ENCODE peak calls at places on chromosomes 7 and 10, in ten cellular contexts. H is esophagus squamous epithelium; Y is GM23338; N is dorsolateral prefrontal cortex; D is CD8-positive, alpha-beta T cell; L is bronchial epithelial cell; F is natural killer cell; O is GM12865; V is NB4; B is HL-60. P is an unnamed sample.

GRCh38 chr7:48299580-48300169 is 128.4 kb downstream of the ABCA13 start:
- DNase-seq in H (no peak), Y (peak), N (peak), D (no peak), L (peak), F (no peak), O (peak), V (peak), B (peak), P (peak)

GRCh38 chr7:101586078-101586941 is 42.8 kb downstream of the MYL10 start:
- DNase-seq in H (no peak), Y (peak), N (no peak), D (peak), L (no peak), F (no peak), O (no peak), V (no peak), B (no peak), P (no peak)

GRCh38 chr10:48446785-48447184 is 140.3 kb downstream of the MAPK8 start:
- DNase-seq in H (no peak), Y (no peak), N (no peak), D (peak), L (no peak), F (peak), O (no peak), V (peak), B (no peak), P (no peak)

GRCh38 chr10:1963341-1963740 is 226.0 kb upstream of the ADARB2 start:
- DNase-seq in H (no peak), Y (no peak), N (no peak), D (no peak), L (no peak), F (no peak), O (no peak), V (no peak), B (no peak), P (no peak)

GRCh38 chr7:5528815-5529442 is 105.3 kb upstream of the TNRC18 start:
- DNase-seq in H (no peak), Y (no peak), N (no peak), D (no peak), L (no peak), F (peak), O (no peak), V (peak), B (no peak), P (no peak)

GRCh38 chr10:79161557-79161956 is 92.8 kb downstream of the ZMIZ1 start:
- DNase-seq in H (no peak), Y (no peak), N (no peak), D (no peak), L (no peak), F (no peak), O (no peak), V (no peak), B (no peak), P (no peak)

GRCh38 chr7:64890761-64891666 is 12.1 kb upstream of the ZNF273 start:
- DNase-seq in H (no peak), Y (no peak), N (no peak), D (no peak), L (peak), F (no peak), O (no peak), V (no peak), B (no peak), P (no peak)

GRCh38 chr10:61899997-61900828 is 1.3 kb upstream of the ARID5B start:
- DNase-seq in H (peak), Y (peak), N (peak), D (peak), L (peak), F (peak), O (peak), V (peak), B (peak), P (peak)

GRCh38 chr7:1559626-1560590 is 3.9 kb upstream of the TMEM184A start:
- DNase-seq in H (no peak), Y (no peak), N (no peak), D (no peak), L (peak), F (no peak), O (no peak), V (no peak), B (no peak), P (no peak)

GRCh38 chr10:100374137-100374655 is 27.2 kb downstream of the SCD start:
- DNase-seq in H (no peak), Y (peak), N (no peak), D (no peak), L (no peak), F (no peak), O (peak), V (no peak), B (peak), P (no peak)

GRCh38 chr10:118870467-118871243 is 115.9 kb upstream of the CACUL1 start:
- DNase-seq in H (no peak), Y (peak), N (no peak), D (no peak), L (peak), F (no peak), O (no peak), V (peak), B (peak), P (no peak)

GRCh38 chr7:46559194-46559576 is 638.1 kb upstream of the IGFBP3 start:
- DNase-seq in H (no peak), Y (no peak), N (no peak), D (no peak), L (peak), F (no peak), O (no peak), V (no peak), B (no peak), P (no peak)

GRCh38 chr7:155951554-155952158 is 139.4 kb upstream of the SHH start:
- DNase-seq in H (no peak), Y (no peak), N (no peak), D (no peak), L (peak), F (no peak), O (no peak), V (peak), B (no peak), P (no peak)

GRCh38 chr7:11650504-11650903 is 181.5 kb downstream of the THSD7A start:
- DNase-seq in H (no peak), Y (no peak), N (no peak), D (no peak), L (no peak), F (no peak), O (peak), V (no peak), B (no peak), P (no peak)

GRCh38 chr10:97498841-97499560 is at the start of gene UBTD1:
- DNase-seq in H (no peak), Y (peak), N (peak), D (no peak), L (peak), F (no peak), O (peak), V (peak), B (no peak), P (no peak)

GRCh38 chr7:18555968-18556367 is 60.4 kb downstream of the HDAC9 start:
- DNase-seq in H (no peak), Y (no peak), N (no peak), D (no peak), L (peak), F (no peak), O (no peak), V (no peak), B (no peak), P (no peak)

GRCh38 chr10:109932391-109932790 is 9.1 kb upstream of the XPNPEP1 start:
- DNase-seq in H (no peak), Y (no peak), N (no peak), D (no peak), L (peak), F (no peak), O (no peak), V (no peak), B (no peak), P (no peak)

GRCh38 chr10:125118701-125119100 is 41.7 kb downstream of the CTBP2 start:
- DNase-seq in H (no peak), Y (no peak), N (no peak), D (no peak), L (no peak), F (no peak), O (no peak), V (no peak), B (no peak), P (no peak)

GRCh38 chr10:112672706-112673105 is 225.7 kb downstream of the VTI1A start:
- DNase-seq in H (no peak), Y (no peak), N (no peak), D (no peak), L (no peak), F (no peak), O (no peak), V (no peak), B (no peak), P (no peak)

GRCh38 chr7:7177044-7177517 is 5.3 kb upstream of the C1GALT1 start:
- DNase-seq in H (no peak), Y (peak), N (no peak), D (no peak), L (peak), F (no peak), O (no peak), V (no peak), B (no peak), P (no peak)

GRCh38 chr7:96417784-96418183 is 95.9 kb upstream of the SLC25A13 start:
- DNase-seq in H (no peak), Y (no peak), N (no peak), D (no peak), L (no peak), F (no peak), O (no peak), V (no peak), B (no peak), P (no peak)

GRCh38 chr10:60870803-60871202 is 73.2 kb downstream of the RHOBTB1 start:
- DNase-seq in H (no peak), Y (no peak), N (no peak), D (no peak), L (no peak), F (no peak), O (no peak), V (peak), B (no peak), P (no peak)

GRCh38 chr10:112176543-112176942 is 7.0 kb downstream of the GPAM start:
- DNase-seq in H (no peak), Y (no peak), N (no peak), D (no peak), L (no peak), F (no peak), O (no peak), V (no peak), B (no peak), P (no peak)

GRCh38 chr10:72886596-72887522 is 6.7 kb upstream of the OIT3 start:
- DNase-seq in H (no peak), Y (peak), N (no peak), D (no peak), L (peak), F (no peak), O (no peak), V (no peak), B (peak), P (no peak)

GRCh38 chr10:80165173-80165572 is 32.6 kb downstream of the PLAC9 start:
- DNase-seq in H (no peak), Y (no peak), N (no peak), D (no peak), L (peak), F (no peak), O (no peak), V (no peak), B (no peak), P (no peak)

GRCh38 chr7:9302436-9302835 is 869.0 kb downstream of the NXPH1 start:
- DNase-seq in H (no peak), Y (no peak), N (no peak), D (no peak), L (no peak), F (no peak), O (no peak), V (no peak), B (no peak), P (no peak)

GRCh38 chr7:22278660-22279059 is 78.3 kb downstream of the RAPGEF5 start:
- DNase-seq in H (no peak), Y (no peak), N (no peak), D (no peak), L (peak), F (no peak), O (no peak), V (no peak), B (no peak), P (no peak)

GRCh38 chr7:41292457-41292856 is 410.4 kb downstream of the INHBA start:
- DNase-seq in H (no peak), Y (no peak), N (no peak), D (no peak), L (peak), F (no peak), O (no peak), V (no peak), B (no peak), P (no peak)

GRCh38 chr7:149166142-149166541 is 18.9 kb downstream of the ZNF398 start:
- DNase-seq in H (no peak), Y (no peak), N (no peak), D (no peak), L (no peak), F (no peak), O (no peak), V (no peak), B (no peak), P (no peak)

GRCh38 chr7:80552304-80552703 is 40.4 kb upstream of the GNAT3 start:
- DNase-seq in H (no peak), Y (no peak), N (no peak), D (no peak), L (peak), F (no peak), O (no peak), V (no peak), B (no peak), P (no peak)

GRCh38 chr10:132443998-132444876 is 47.2 kb downstream of the PWWP2B start:
- DNase-seq in H (no peak), Y (peak), N (no peak), D (no peak), L (no peak), F (no peak), O (no peak), V (peak), B (peak), P (no peak)

GRCh38 chr10:68869623-68870022 is 31.5 kb upstream of the DDX50 start:
- DNase-seq in H (no peak), Y (no peak), N (no peak), D (no peak), L (no peak), F (no peak), O (no peak), V (no peak), B (no peak), P (no peak)

GRCh38 chr10:30092151-30092790 is 32.9 kb upstream of the JCAD start:
- DNase-seq in H (no peak), Y (no peak), N (no peak), D (no peak), L (peak), F (no peak), O (no peak), V (peak), B (no peak), P (no peak)

GRCh38 chr10:30095811-30096422 is 36.5 kb upstream of the JCAD start:
- DNase-seq in H (no peak), Y (no peak), N (no peak), D (no peak), L (no peak), F (no peak), O (no peak), V (no peak), B (no peak), P (no peak)

GRCh38 chr10:30094601-30095000 is 35.2 kb upstream of the JCAD start:
- DNase-seq in H (no peak), Y (no peak), N (no peak), D (no peak), L (no peak), F (no peak), O (no peak), V (no peak), B (no peak), P (no peak)

GRCh38 chr10:30091136-30091535 is 31.8 kb upstream of the JCAD start:
- DNase-seq in H (no peak), Y (no peak), N (no peak), D (no peak), L (no peak), F (no peak), O (no peak), V (no peak), B (no peak), P (no peak)

DNA sequence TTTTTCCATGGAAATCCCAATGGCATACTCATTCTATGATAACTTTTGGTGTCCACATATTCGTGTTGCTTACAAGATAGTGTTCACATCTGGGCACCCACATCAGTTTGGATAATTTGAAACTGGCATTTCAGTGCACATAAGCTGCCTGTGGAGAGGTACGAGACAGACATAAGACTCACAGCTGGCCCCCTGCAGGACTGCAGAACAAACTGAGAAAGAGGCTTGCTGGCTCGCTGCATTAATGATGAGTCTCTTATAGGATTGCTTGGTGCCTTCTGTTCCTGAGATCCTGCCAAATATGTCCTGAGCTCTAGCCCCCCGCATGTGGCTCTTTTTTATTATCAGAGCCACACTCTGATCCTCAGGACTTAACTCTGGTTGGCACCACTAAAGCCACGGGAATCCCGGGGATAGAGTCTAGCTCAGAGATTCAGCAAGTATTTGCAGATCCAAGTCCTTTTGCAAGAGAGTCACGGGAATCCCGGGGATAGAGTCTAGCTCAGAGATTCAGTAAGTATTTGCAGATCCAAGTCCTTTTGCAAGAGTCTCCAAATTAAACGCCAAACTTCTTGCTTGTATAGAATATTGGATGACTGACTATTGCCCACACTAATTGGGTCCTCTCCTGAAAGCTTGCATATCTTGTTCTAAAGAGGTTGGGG is 34.0 kb upstream of the JCAD start:
- DNase-seq in H (no peak), Y (no peak), N (no peak), D (no peak), L (no peak), F (no peak), O (no peak), V (no peak), B (no peak), P (no peak)
- TF ChIP-seq CTCF in H (no peak), Y (no peak), N (no peak), D (no peak), L (no peak), F (no peak), O (no peak), V (no peak), B (no peak), P (no peak)

GRCh38 chr10:128908109-128908898 is 558.7 kb upstream of the MGMT start:
- DNase-seq in H (no peak), Y (peak), N (no peak), D (no peak), L (peak), F (no peak), O (peak), V (peak), B (peak), P (no peak)
- TF ChIP-seq CTCF in H (no peak), Y (no peak), N (no peak), D (no peak), L (no peak), F (no peak), O (no peak), V (no peak), B (no peak), P (no peak)

DNA sequence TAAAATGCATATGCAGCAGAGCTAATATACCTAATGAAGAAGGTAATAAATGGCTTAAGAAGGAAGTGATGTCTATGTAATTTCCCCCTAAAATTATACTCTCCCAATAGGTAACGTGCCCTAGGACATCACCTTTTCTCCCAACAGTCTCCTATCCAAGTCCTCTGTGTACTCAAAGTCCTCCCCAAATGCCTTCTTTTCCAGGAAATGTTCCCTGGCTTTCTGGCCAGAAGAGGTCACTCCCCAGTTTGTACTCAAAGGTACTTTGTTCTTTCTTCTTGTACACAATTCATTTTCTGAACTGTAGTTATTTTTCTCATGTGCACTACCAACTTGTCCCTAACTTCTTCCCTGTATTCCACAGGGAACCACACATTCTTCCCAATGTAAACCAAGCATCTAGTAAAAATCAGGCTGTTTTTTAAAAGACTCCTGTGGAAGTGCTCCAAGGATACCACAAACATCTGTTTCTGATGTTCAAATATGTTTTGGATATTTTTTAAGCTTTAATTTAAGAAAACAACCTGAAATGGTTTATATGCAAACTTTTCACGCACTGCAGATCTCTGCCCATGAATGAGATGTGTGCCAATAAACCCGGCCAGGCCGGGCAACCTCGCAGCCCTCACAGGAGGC is 262.3 kb upstream of the KLF14 start:
- DNase-seq in H (no peak), Y (no peak), N (no peak), D (no peak), L (no peak), F (no peak), O (no peak), V (no peak), B (no peak), P (no peak)
- TF ChIP-seq CTCF in H (no peak), Y (no peak), N (no peak), D (no peak), L (no peak), F (no peak), O (no peak), V (no peak), B (no peak), P (no peak)

GRCh38 chr10:131212763-131213325 is 98.7 kb downstream of the TCERG1L start:
- DNase-seq in H (no peak), Y (no peak), N (no peak), D (peak), L (no peak), F (no peak), O (no peak), V (no peak), B (no peak), P (no peak)

GRCh38 chr10:131216681-131217230 is 94.8 kb downstream of the TCERG1L start:
- DNase-seq in H (no peak), Y (no peak), N (no peak), D (no peak), L (no peak), F (no peak), O (no peak), V (no peak), B (no peak), P (no peak)

GRCh38 chr10:131213651-131214505 is 97.6 kb downstream of the TCERG1L start:
- DNase-seq in H (no peak), Y (no peak), N (peak), D (no peak), L (no peak), F (no peak), O (no peak), V (no peak), B (no peak), P (no peak)

GRCh38 chr10:131214521-131215244 is 96.8 kb downstream of the TCERG1L start:
- DNase-seq in H (no peak), Y (no peak), N (no peak), D (no peak), L (no peak), F (no peak), O (no peak), V (no peak), B (no peak), P (no peak)

DNA sequence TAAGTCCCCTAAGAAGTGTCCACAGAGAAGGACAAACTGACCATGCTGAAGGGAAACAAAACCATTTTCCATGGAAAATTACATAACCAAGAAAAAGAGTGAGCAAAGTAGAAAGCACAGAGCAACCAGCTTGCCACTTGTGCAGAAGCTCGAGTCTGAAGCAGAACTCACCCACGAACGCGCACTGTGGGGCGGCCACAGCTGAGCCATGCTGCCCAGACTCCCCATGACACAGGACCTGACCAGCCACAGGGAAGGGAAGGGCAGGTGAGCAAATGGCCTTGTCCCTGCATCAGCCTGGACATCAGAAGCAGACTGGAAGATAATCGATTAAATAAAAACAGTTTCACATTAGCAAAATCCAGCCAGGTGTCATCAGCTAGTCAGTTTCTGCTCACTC is 95.7 kb downstream of the TCERG1L start:
- DNase-seq in H (no peak), Y (no peak), N (no peak), D (no peak), L (no peak), F (no peak), O (no peak), V (no peak), B (no peak), P (no peak)
- TF ChIP-seq CTCF in H (no peak), Y (no peak), N (no peak), D (no peak), L (no peak), F (no peak), O (no peak), V (no peak), B (no peak), P (no peak)